ENCODE peak calls at places on chromosomes 7 and 10, in ten cellular contexts. W, L, N, Z, K, Q, E, F, G and S are unnamed samples.

GRCh38 chr7:22731781-22732180 is 4.8 kb downstream of the IL6 start:
- DNase-seq in E (no peak), L (no peak), K (no peak), Z (no peak), G (no peak), N (no peak), Q (peak), W (no peak), F (no peak), S (no peak)

GRCh38 chr7:70091362-70091761 is 493.1 kb downstream of the AUTS2 start:
- DNase-seq in N (no peak), Z (no peak), E (no peak), W (no peak), F (no peak), L (no peak), Q (no peak), G (no peak), K (no peak), S (no peak)

GRCh38 chr10:12937527-12937926 is 64.0 kb downstream of the CCDC3 start:
- DNase-seq in K (no peak), F (no peak), Z (peak), Q (no peak), G (no peak), W (peak), N (peak), E (no peak), L (no peak), S (peak)

GRCh38 chr7:115229401-115230083 is 307.6 kb downstream of the MDFIC start:
- DNase-seq in Z (peak), Q (no peak), L (no peak), G (no peak), F (no peak), W (no peak), K (no peak), N (no peak), E (no peak), S (no peak)

GRCh38 chr10:77877461-77878344 is 48.9 kb downstream of the DLG5 start:
- DNase-seq in Q (peak), L (no peak), K (no peak), W (peak), G (peak), F (no peak), E (peak), N (peak), Z (peak), S (peak)

GRCh38 chr7:155226261-155227003 is 71.2 kb upstream of the INSIG1 start:
- DNase-seq in Q (no peak), F (no peak), W (no peak), N (no peak), E (no peak), G (no peak), Z (no peak), L (no peak), K (no peak), S (no peak)

GRCh38 chr10:36362257-36362656 is 720.2 kb upstream of the FZD8 start:
- DNase-seq in N (no peak), K (no peak), E (no peak), L (no peak), G (no peak), Z (no peak), W (no peak), Q (no peak), F (no peak), S (no peak)

GRCh38 chr7:114426824-114427223 is 12.2 kb downstream of the FOXP2 start:
- DNase-seq in G (no peak), Z (peak), W (peak), L (no peak), Q (peak), N (peak), F (no peak), E (no peak), K (no peak), S (peak)

GRCh38 chr7:114818501-114818900 is 103.4 kb upstream of the MDFIC start:
- DNase-seq in F (no peak), L (no peak), Q (peak), K (no peak), E (no peak), G (no peak), W (peak), Z (peak), N (peak), S (peak)

GRCh38 chr10:42984035-42984610 is 92.7 kb upstream of the RET start:
- DNase-seq in K (no peak), Q (no peak), F (no peak), G (no peak), E (no peak), Z (no peak), N (no peak), L (no peak), W (no peak), S (no peak)

GRCh38 chr7:138924551-138925225 is 56.5 kb downstream of the KIAA1549 start:
- DNase-seq in K (no peak), F (no peak), Z (no peak), L (no peak), Q (peak), E (no peak), W (no peak), N (no peak), G (no peak), S (no peak)

GRCh38 chr7:25805027-25805687 is 346.8 kb upstream of the NFE2L3 start:
- DNase-seq in K (no peak), L (no peak), F (no peak), Z (peak), W (no peak), G (no peak), Q (peak), N (peak), E (no peak), S (peak)

GRCh38 chr7:137940656-137941518 is 61.0 kb downstream of the CREB3L2 start:
- DNase-seq in W (no peak), L (no peak), Q (peak), Z (peak), K (no peak), F (no peak), N (peak), E (peak), G (no peak), S (peak)

GRCh38 chr7:133299620-133300019 is 46.7 kb downstream of the EXOC4 start:
- DNase-seq in F (no peak), W (no peak), G (no peak), L (no peak), Z (no peak), K (no peak), Q (no peak), N (no peak), E (no peak), S (no peak)

GRCh38 chr10:112973805-112974204 is 23.8 kb downstream of the TCF7L2 start:
- DNase-seq in L (no peak), E (no peak), Q (no peak), K (no peak), G (no peak), N (no peak), Z (no peak), F (no peak), W (no peak), S (no peak)

GRCh38 chr7:11960621-11961020 is 128.6 kb upstream of the THSD7A start:
- DNase-seq in Z (peak), K (no peak), G (no peak), Q (no peak), L (no peak), F (no peak), E (no peak), W (no peak), N (no peak), S (no peak)

GRCh38 chr10:61452655-61453641 is at the start of gene TMEM26:
- DNase-seq in W (peak), N (peak), G (no peak), F (peak), L (no peak), Z (peak), E (peak), K (no peak), Q (peak), S (no peak)

GRCh38 chr10:80046629-80047441 is 31.6 kb upstream of the TMEM254 start:
- DNase-seq in L (peak), K (peak), N (peak), F (peak), E (peak), Q (peak), W (peak), G (peak), Z (peak), S (peak)

GRCh38 chr7:139743967-139744767 is 33.6 kb downstream of the HIPK2 start:
- DNase-seq in L (no peak), E (no peak), Z (peak), N (no peak), W (no peak), G (no peak), K (no peak), Q (no peak), F (no peak), S (no peak)

GRCh38 chr7:14457567-14458453 is 444.7 kb downstream of the DGKB start:
- DNase-seq in F (peak), Z (peak), G (peak), N (peak), W (peak), Q (peak), E (peak), L (peak), K (peak), S (peak)

GRCh38 chr7:152760384-152761115 is 998 bp downstream of the ACTR3B start:
- DNase-seq in W (peak), N (peak), G (no peak), F (no peak), Z (no peak), E (no peak), K (no peak), L (no peak), Q (no peak), S (peak)

GRCh38 chr10:63264852-63265617 is 131.9 kb downstream of the NRBF2 start:
- DNase-seq in N (peak), Q (peak), W (peak), K (no peak), L (no peak), F (no peak), G (peak), E (peak), Z (peak), S (peak)

GRCh38 chr10:29239569-29240472 is 49.0 kb upstream of the LYZL1 start:
- DNase-seq in L (no peak), Q (peak), K (no peak), F (peak), Z (no peak), E (no peak), G (no peak), N (peak), W (peak), S (no peak)

GRCh38 chr10:130727766-130728490 is 583.6 kb downstream of the TCERG1L start:
- DNase-seq in Q (no peak), W (no peak), F (no peak), L (peak), N (no peak), E (no peak), Z (no peak), G (no peak), K (no peak), S (no peak)

GRCh38 chr7:40815512-40815911 is 680.7 kb downstream of the SUGCT start:
- DNase-seq in L (no peak), G (no peak), N (peak), F (no peak), K (no peak), Z (peak), Q (no peak), W (peak), E (no peak), S (peak)

GRCh38 chr7:130273863-130274262 is 7.2 kb downstream of the CPA2 start:
- DNase-seq in L (no peak), N (peak), W (peak), G (no peak), Q (peak), Z (peak), E (no peak), F (no peak), K (no peak), S (peak)

GRCh38 chr10:119305860-119306513 is 98.6 kb downstream of the GRK5 start:
- DNase-seq in Z (peak), Q (peak), N (peak), K (peak), W (peak), G (peak), E (peak), L (no peak), F (peak), S (peak)

GRCh38 chr7:74032191-74032490 is 4.2 kb downstream of the ELN start:
- DNase-seq in F (no peak), L (no peak), E (no peak), Q (peak), N (peak), W (peak), Z (peak), K (no peak), G (no peak), S (peak)

GRCh38 chr10:18214692-18215563 is 74.7 kb downstream of the CACNB2 start:
- DNase-seq in E (peak), W (peak), Q (peak), N (peak), Z (peak), K (peak), L (no peak), G (no peak), F (no peak), S (peak)

GRCh38 chr10:14349081-14349480 is 18.4 kb upstream of the FRMD4A start:
- DNase-seq in K (no peak), E (no peak), F (no peak), G (no peak), N (no peak), Q (no peak), Z (no peak), L (no peak), W (no peak), S (no peak)

GRCh38 chr10:77409697-77410471 is 227.7 kb downstream of the KCNMA1 start:
- DNase-seq in Q (no peak), N (no peak), W (peak), K (no peak), Z (no peak), G (no peak), L (peak), E (peak), F (no peak), S (peak)

GRCh38 chr7:106611911-106612310 is 49.0 kb downstream of the CCDC71L start:
- DNase-seq in G (no peak), E (no peak), W (peak), K (no peak), Q (no peak), N (peak), Z (no peak), L (no peak), F (peak), S (peak)

GRCh38 chr7:116305485-116306408 is 95.4 kb downstream of the TES start:
- DNase-seq in F (no peak), W (no peak), E (no peak), Z (no peak), G (no peak), N (peak), K (no peak), Q (peak), L (no peak), S (peak)

GRCh38 chr7:107622429-107622828 is 38.2 kb upstream of the SLC26A4 start:
- DNase-seq in W (peak), Z (peak), L (no peak), K (no peak), Q (peak), E (no peak), F (no peak), N (peak), G (no peak), S (peak)

GRCh38 chr7:101137651-101138148 is 10.8 kb downstream of the SERPINE1 start:
- DNase-seq in Z (no peak), W (peak), K (no peak), F (peak), N (no peak), L (no peak), G (no peak), Q (peak), E (no peak), S (no peak)

GRCh38 chr10:122132331-122132755 is 138.8 kb upstream of the BTBD16 start:
- DNase-seq in G (no peak), W (no peak), F (no peak), N (no peak), Q (no peak), K (no peak), L (no peak), Z (no peak), E (no peak), S (no peak)

GRCh38 chr10:123147635-123148413 is at the start of gene HMX2:
- DNase-seq in N (no peak), K (no peak), G (no peak), L (no peak), E (no peak), F (no peak), W (no peak), Q (no peak), Z (no peak), S (no peak)
- H3K4me3 ChIP-seq in N (no peak), K (peak), G (peak), L (peak), E (no peak), F (no peak), W (no peak), Q (peak), Z (no peak), S (no peak)

DNA sequence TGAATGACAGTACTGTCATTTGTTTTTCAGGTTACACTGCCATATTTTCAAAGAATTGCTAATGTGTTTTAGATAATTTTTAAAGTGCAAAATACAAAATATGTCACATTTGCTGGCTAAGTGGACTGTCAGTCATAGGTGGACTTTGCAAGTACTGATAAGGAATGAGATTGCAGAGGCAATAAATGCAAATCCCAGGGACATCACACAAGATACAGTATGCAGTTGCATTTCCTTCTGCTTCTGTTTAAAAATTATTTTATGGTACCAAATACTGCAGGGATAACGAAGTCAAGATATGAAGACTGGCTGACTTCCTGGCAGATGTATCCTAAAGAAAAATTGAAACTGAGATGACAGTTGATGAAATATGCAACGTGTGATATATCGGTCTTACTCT is 237.6 kb upstream of the MAGI2 start:
- DNase-seq in L (no peak), Q (no peak), F (no peak), N (no peak), E (no peak), Z (no peak), W (no peak), G (no peak), K (no peak), S (no peak)
- TF ChIP-seq CTCF in L (no peak), Q (no peak), F (no peak), N (no peak), E (no peak), Z (no peak), W (no peak), G (no peak), K (no peak), S (no peak)

GRCh38 chr10:450463-450862 is 239.0 kb downstream of the DIP2C start:
- DNase-seq in L (no peak), K (no peak), F (no peak), N (no peak), G (no peak), W (no peak), E (no peak), Z (no peak), Q (no peak), S (no peak)
- H3K4me3 ChIP-seq in L (no peak), K (no peak), F (no peak), N (no peak), G (peak), W (no peak), E (no peak), Z (no peak), Q (no peak), S (no peak)

DNA sequence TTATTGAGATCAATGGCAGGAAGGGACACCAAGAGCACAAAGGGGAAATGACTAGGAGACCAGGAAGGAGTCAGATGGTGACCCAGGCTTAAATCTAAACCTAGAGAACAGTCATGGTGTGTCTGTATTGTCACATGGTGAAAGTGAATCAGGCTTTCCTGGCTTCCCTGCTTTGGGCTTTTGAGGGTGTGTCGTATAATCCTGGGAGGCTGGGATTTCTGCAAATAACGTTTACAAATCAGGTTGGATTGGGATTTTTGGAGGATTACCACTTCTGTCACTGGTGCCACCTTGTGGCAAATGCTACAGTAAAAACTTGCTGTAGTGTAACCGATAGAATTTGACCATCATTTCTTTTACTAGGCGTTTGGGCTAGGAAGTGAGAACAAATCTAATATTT is 502.6 kb downstream of the NRG3 start:
- DNase-seq in G (no peak), W (peak), Z (peak), F (no peak), Q (peak), L (no peak), N (peak), E (no peak), K (no peak), S (no peak)
- TF ChIP-seq CTCF in G (no peak), W (peak), Z (no peak), F (peak), Q (peak), L (peak), N (peak), E (peak), K (no peak), S (no peak)

GRCh38 chr7:117478796-117479479 is 887 bp upstream of the CFTR start:
- DNase-seq in E (no peak), G (no peak), Z (no peak), N (no peak), W (peak), L (no peak), Q (no peak), F (no peak), K (no peak), S (peak)
- H3K4me3 ChIP-seq in E (no peak), G (no peak), Z (peak), N (no peak), W (no peak), L (peak), Q (peak), F (no peak), K (peak), S (peak)

GRCh38 chr7:124915242-124915641 is 14.4 kb downstream of the POT1 start:
- DNase-seq in K (no peak), Q (no peak), N (no peak), W (no peak), Z (no peak), G (no peak), L (no peak), E (no peak), F (no peak), S (no peak)

GRCh38 chr7:124909808-124910207 is 19.8 kb downstream of the POT1 start:
- DNase-seq in E (no peak), Z (no peak), K (no peak), G (no peak), Q (no peak), W (no peak), F (no peak), N (no peak), L (no peak), S (no peak)

GRCh38 chr7:124912972-124913371 is 16.7 kb downstream of the POT1 start:
- DNase-seq in K (no peak), N (no peak), E (no peak), L (no peak), F (no peak), G (no peak), Z (no peak), Q (no peak), W (no peak), S (no peak)

GRCh38 chr7:124918662-124919061 is 11.0 kb downstream of the POT1 start:
- DNase-seq in W (no peak), Z (no peak), G (no peak), L (no peak), K (no peak), Q (no peak), E (no peak), N (no peak), F (no peak), S (no peak)

GRCh38 chr7:124914298-124914697 is 15.3 kb downstream of the POT1 start:
- DNase-seq in W (no peak), N (no peak), G (no peak), Q (no peak), Z (no peak), L (no peak), K (no peak), E (no peak), F (no peak), S (no peak)
- TF ChIP-seq CTCF in W (no peak), N (no peak), G (no peak), Q (no peak), Z (no peak), L (no peak), K (no peak), E (no peak), F (no peak), S (no peak)